ENCODE peak calls at places on chromosomes 6 and 20, in nine cellular contexts. One of them, this sample, is unnamed.

GRCh38 chr6:95923518-95923917 is 92.3 kb upstream of the FUT9 start:
- DNase-seq in mucosa of descending colon: no peak
- DNase-seq in fibroblast of pulmonary artery: no peak
- DNase-seq in tibial artery: no peak
- DNase-seq in colonic mucosa: no peak
- DNase-seq in H7: peak; percentile 40
- DNase-seq in CD4-positive, alpha-beta memory T cell: no peak
- DNase-seq in CD8-positive, alpha-beta memory T cell: no peak
- DNase-seq in AG10803: no peak
- DNase-seq in this sample: no peak

GRCh38 chr20:64223526-64224067 is 32.0 kb upstream of the PCMTD2 start:
- DNase-seq in H7: peak; percentile 98
- DNase-seq in tibial artery: no peak
- DNase-seq in AG10803: peak; percentile 8
- DNase-seq in CD8-positive, alpha-beta memory T cell: no peak
- DNase-seq in CD4-positive, alpha-beta memory T cell: no peak
- DNase-seq in colonic mucosa: no peak
- DNase-seq in fibroblast of pulmonary artery: peak; percentile 25
- DNase-seq in mucosa of descending colon: no peak
- DNase-seq in this sample: no peak

GRCh38 chr6:51844391-51844735 is 243.1 kb downstream of the PKHD1 start:
- DNase-seq in H7: no peak
- DNase-seq in fibroblast of pulmonary artery: no peak
- DNase-seq in CD4-positive, alpha-beta memory T cell: no peak
- DNase-seq in AG10803: no peak
- DNase-seq in colonic mucosa: no peak
- DNase-seq in tibial artery: no peak
- DNase-seq in mucosa of descending colon: no peak
- DNase-seq in CD8-positive, alpha-beta memory T cell: no peak
- DNase-seq in this sample: no peak

GRCh38 chr6:137316626-137317025 is 97.4 kb upstream of the IFNGR1 start:
- DNase-seq in mucosa of descending colon: no peak
- DNase-seq in fibroblast of pulmonary artery: peak; percentile 43
- DNase-seq in colonic mucosa: no peak
- DNase-seq in tibial artery: no peak
- DNase-seq in H7: no peak
- DNase-seq in CD4-positive, alpha-beta memory T cell: no peak
- DNase-seq in CD8-positive, alpha-beta memory T cell: no peak
- DNase-seq in AG10803: peak; percentile 9
- DNase-seq in this sample: no peak

GRCh38 chr6:79632580-79632979 is 1.5 kb downstream of the SH3BGRL2 start:
- DNase-seq in tibial artery: no peak
- DNase-seq in CD4-positive, alpha-beta memory T cell: no peak
- DNase-seq in AG10803: no peak
- DNase-seq in mucosa of descending colon: no peak
- DNase-seq in H7: no peak
- DNase-seq in CD8-positive, alpha-beta memory T cell: no peak
- DNase-seq in colonic mucosa: no peak
- DNase-seq in fibroblast of pulmonary artery: no peak
- DNase-seq in this sample: no peak

GRCh38 chr20:52493177-52493711 is 301.7 kb upstream of the ZFP64 start:
- DNase-seq in tibial artery: no peak
- DNase-seq in H7: no peak
- DNase-seq in CD4-positive, alpha-beta memory T cell: no peak
- DNase-seq in CD8-positive, alpha-beta memory T cell: no peak
- DNase-seq in AG10803: peak; percentile 66
- DNase-seq in colonic mucosa: no peak
- DNase-seq in mucosa of descending colon: no peak
- DNase-seq in fibroblast of pulmonary artery: peak; percentile 80
- DNase-seq in this sample: peak; percentile 7

GRCh38 chr20:1710484-1710883 is 52.9 kb upstream of the SIRPG start:
- DNase-seq in tibial artery: no peak
- DNase-seq in H7: no peak
- DNase-seq in mucosa of descending colon: no peak
- DNase-seq in CD4-positive, alpha-beta memory T cell: no peak
- DNase-seq in fibroblast of pulmonary artery: no peak
- DNase-seq in AG10803: no peak
- DNase-seq in colonic mucosa: no peak
- DNase-seq in CD8-positive, alpha-beta memory T cell: no peak
- DNase-seq in this sample: no peak

GRCh38 chr6:5763407-5763806 is 243.3 kb downstream of the NRN1 start:
- DNase-seq in H7: no peak
- DNase-seq in CD4-positive, alpha-beta memory T cell: no peak
- DNase-seq in CD8-positive, alpha-beta memory T cell: no peak
- DNase-seq in colonic mucosa: no peak
- DNase-seq in tibial artery: no peak
- DNase-seq in AG10803: peak; percentile 23
- DNase-seq in mucosa of descending colon: no peak
- DNase-seq in fibroblast of pulmonary artery: no peak
- DNase-seq in this sample: no peak

GRCh38 chr6:36827261-36828079 is 11.8 kb downstream of the CPNE5 start:
- DNase-seq in H7: no peak
- DNase-seq in tibial artery: peak; percentile 44
- DNase-seq in mucosa of descending colon: no peak
- DNase-seq in AG10803: peak; percentile 54
- DNase-seq in CD4-positive, alpha-beta memory T cell: no peak
- DNase-seq in fibroblast of pulmonary artery: peak; percentile 95
- DNase-seq in colonic mucosa: no peak
- DNase-seq in CD8-positive, alpha-beta memory T cell: no peak
- DNase-seq in this sample: no peak

GRCh38 chr20:750801-751200 is 17.5 kb downstream of the SLC52A3 start:
- DNase-seq in colonic mucosa: no peak
- DNase-seq in CD4-positive, alpha-beta memory T cell: no peak
- DNase-seq in tibial artery: no peak
- DNase-seq in AG10803: no peak
- DNase-seq in fibroblast of pulmonary artery: no peak
- DNase-seq in mucosa of descending colon: no peak
- DNase-seq in H7: no peak
- DNase-seq in CD8-positive, alpha-beta memory T cell: no peak
- DNase-seq in this sample: no peak

GRCh38 chr6:1605822-1606532 is 3.7 kb upstream of the FOXC1 start:
- DNase-seq in fibroblast of pulmonary artery: no peak
- DNase-seq in H7: peak; percentile 60
- DNase-seq in CD8-positive, alpha-beta memory T cell: no peak
- DNase-seq in mucosa of descending colon: no peak
- DNase-seq in tibial artery: no peak
- DNase-seq in colonic mucosa: no peak
- DNase-seq in CD4-positive, alpha-beta memory T cell: no peak
- DNase-seq in AG10803: no peak
- DNase-seq in this sample: no peak

DNA sequence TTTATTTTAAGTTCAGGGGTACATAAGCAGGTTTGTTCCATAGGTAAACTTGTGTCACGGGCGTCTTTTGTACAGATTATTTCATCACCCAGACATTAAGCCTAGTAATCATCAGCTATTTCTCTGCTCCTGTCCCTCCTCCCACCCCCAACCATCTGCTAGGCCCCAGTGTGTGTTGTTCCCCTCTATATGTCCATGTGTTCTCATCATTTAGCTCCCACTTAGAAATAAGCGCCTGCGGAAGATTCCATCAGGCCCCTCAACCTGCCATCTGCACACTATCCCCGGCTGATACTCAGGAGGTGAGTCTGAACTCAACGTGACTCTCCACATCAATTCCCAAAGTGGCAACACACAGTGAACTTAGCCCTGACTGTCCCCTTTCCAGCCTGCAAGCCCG is 228.0 kb upstream of the SYNDIG1 start:
- DNase-seq in fibroblast of pulmonary artery: no peak
- DNase-seq in H7: no peak
- DNase-seq in mucosa of descending colon: no peak
- DNase-seq in tibial artery: no peak
- DNase-seq in colonic mucosa: no peak
- DNase-seq in CD8-positive, alpha-beta memory T cell: no peak
- DNase-seq in AG10803: no peak
- DNase-seq in CD4-positive, alpha-beta memory T cell: no peak
- DNase-seq in this sample: no peak
- H3K4me3 ChIP-seq in fibroblast of pulmonary artery: no peak overlapping the region
- H3K4me3 ChIP-seq in H7: no peak overlapping the region
- H3K4me3 ChIP-seq in mucosa of descending colon: no peak overlapping the region
- H3K4me3 ChIP-seq in tibial artery: no peak overlapping the region
- H3K4me3 ChIP-seq in colonic mucosa: no peak overlapping the region
- H3K4me3 ChIP-seq in CD8-positive, alpha-beta memory T cell: no peak overlapping the region
- H3K4me3 ChIP-seq in AG10803: no peak overlapping the region
- H3K4me3 ChIP-seq in CD4-positive, alpha-beta memory T cell: no peak overlapping the region
- H3K4me3 ChIP-seq in this sample: no peak overlapping the region

GRCh38 chr20:62604796-62605195 is 37.5 kb upstream of the SLCO4A1 start:
- DNase-seq in fibroblast of pulmonary artery: no peak
- DNase-seq in colonic mucosa: no peak
- DNase-seq in CD4-positive, alpha-beta memory T cell: no peak
- DNase-seq in CD8-positive, alpha-beta memory T cell: no peak
- DNase-seq in AG10803: no peak
- DNase-seq in H7: no peak
- DNase-seq in mucosa of descending colon: no peak
- DNase-seq in tibial artery: no peak
- DNase-seq in this sample: no peak

GRCh38 chr20:62603907-62604785 is 38.2 kb upstream of the SLCO4A1 start:
- DNase-seq in fibroblast of pulmonary artery: no peak
- DNase-seq in colonic mucosa: no peak
- DNase-seq in CD4-positive, alpha-beta memory T cell: no peak
- DNase-seq in mucosa of descending colon: no peak
- DNase-seq in AG10803: no peak
- DNase-seq in H7: no peak
- DNase-seq in tibial artery: no peak
- DNase-seq in CD8-positive, alpha-beta memory T cell: no peak
- DNase-seq in this sample: no peak

GRCh38 chr20:62606551-62607201 is 35.6 kb upstream of the SLCO4A1 start:
- DNase-seq in fibroblast of pulmonary artery: peak; percentile 25
- DNase-seq in CD8-positive, alpha-beta memory T cell: no peak
- DNase-seq in colonic mucosa: no peak
- DNase-seq in CD4-positive, alpha-beta memory T cell: no peak
- DNase-seq in mucosa of descending colon: no peak
- DNase-seq in tibial artery: no peak
- DNase-seq in AG10803: peak; percentile 13
- DNase-seq in H7: no peak
- DNase-seq in this sample: no peak

GRCh38 chr20:62605996-62606395 is 36.3 kb upstream of the SLCO4A1 start:
- DNase-seq in H7: no peak
- DNase-seq in CD4-positive, alpha-beta memory T cell: no peak
- DNase-seq in tibial artery: no peak
- DNase-seq in CD8-positive, alpha-beta memory T cell: no peak
- DNase-seq in AG10803: no peak
- DNase-seq in fibroblast of pulmonary artery: no peak
- DNase-seq in mucosa of descending colon: no peak
- DNase-seq in colonic mucosa: no peak
- DNase-seq in this sample: no peak

DNA sequence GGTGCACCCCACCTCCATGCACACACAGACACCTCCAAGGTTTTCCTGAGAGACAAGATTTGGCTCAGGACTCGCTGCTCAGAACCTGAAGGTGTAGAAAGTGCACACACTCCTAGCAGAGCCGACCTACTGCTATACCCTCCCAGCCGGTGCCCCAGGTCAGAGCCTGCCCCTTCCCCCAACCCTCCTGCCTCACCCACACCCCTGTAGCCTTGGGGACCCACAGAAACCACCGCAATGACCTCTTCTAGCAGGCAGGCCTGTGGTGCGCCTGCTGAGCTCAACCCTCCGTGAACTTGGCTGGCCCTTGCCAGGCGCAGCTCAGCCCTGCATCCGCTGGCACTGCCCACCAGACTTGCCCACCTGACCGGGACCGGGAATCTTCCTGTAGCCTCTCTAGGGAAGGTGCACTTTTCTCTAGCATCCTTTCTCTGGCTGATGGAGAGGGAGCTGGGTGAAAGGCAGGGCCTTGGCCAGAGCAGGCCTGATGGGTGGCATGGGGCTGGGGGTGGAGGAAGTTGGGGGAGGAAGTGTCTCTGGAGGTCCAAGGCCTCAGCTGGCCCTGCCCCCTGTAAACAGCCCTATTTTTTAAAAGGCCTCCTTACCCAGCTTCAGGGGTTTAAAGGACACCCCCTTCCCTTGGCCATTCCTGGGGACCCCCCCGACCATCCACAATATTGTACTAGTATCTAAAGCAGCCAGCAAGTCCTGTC is 36.9 kb upstream of the SLCO4A1 start:
- DNase-seq in H7: no peak
- DNase-seq in AG10803: no peak
- DNase-seq in CD8-positive, alpha-beta memory T cell: no peak
- DNase-seq in colonic mucosa: no peak
- DNase-seq in CD4-positive, alpha-beta memory T cell: no peak
- DNase-seq in fibroblast of pulmonary artery: no peak
- DNase-seq in mucosa of descending colon: no peak
- DNase-seq in tibial artery: no peak
- DNase-seq in this sample: no peak
- H3K4me3 ChIP-seq in H7: no peak overlapping the region
- H3K4me3 ChIP-seq in AG10803: no peak overlapping the region
- H3K4me3 ChIP-seq in CD8-positive, alpha-beta memory T cell: no peak overlapping the region
- H3K4me3 ChIP-seq in colonic mucosa: no peak overlapping the region
- H3K4me3 ChIP-seq in CD4-positive, alpha-beta memory T cell: no peak overlapping the region
- H3K4me3 ChIP-seq in fibroblast of pulmonary artery: no peak overlapping the region
- H3K4me3 ChIP-seq in mucosa of descending colon: no peak overlapping the region
- H3K4me3 ChIP-seq in tibial artery: no peak overlapping the region
- H3K4me3 ChIP-seq in this sample: no peak overlapping the region

GRCh38 chr20:33445881-33446615 is 2.5 kb upstream of the SNTA1 start:
- DNase-seq in CD8-positive, alpha-beta memory T cell: no peak
- DNase-seq in mucosa of descending colon: no peak
- DNase-seq in fibroblast of pulmonary artery: no peak
- DNase-seq in colonic mucosa: no peak
- DNase-seq in tibial artery: no peak
- DNase-seq in CD4-positive, alpha-beta memory T cell: no peak
- DNase-seq in AG10803: no peak
- DNase-seq in H7: no peak
- DNase-seq in this sample: no peak

GRCh38 chr20:33442136-33443005 is 1.2 kb downstream of the SNTA1 start:
- DNase-seq in fibroblast of pulmonary artery: no peak
- DNase-seq in mucosa of descending colon: no peak
- DNase-seq in CD4-positive, alpha-beta memory T cell: peak; percentile 2
- DNase-seq in CD8-positive, alpha-beta memory T cell: peak; percentile 2
- DNase-seq in tibial artery: no peak
- DNase-seq in AG10803: no peak
- DNase-seq in H7: peak; percentile 31
- DNase-seq in colonic mucosa: no peak
- DNase-seq in this sample: no peak

GRCh38 chr20:33443006-33443511 is 504 bp downstream of the SNTA1 start:
- DNase-seq in CD4-positive, alpha-beta memory T cell: no peak
- DNase-seq in mucosa of descending colon: no peak
- DNase-seq in H7: no peak
- DNase-seq in colonic mucosa: peak; percentile 29
- DNase-seq in fibroblast of pulmonary artery: no peak
- DNase-seq in CD8-positive, alpha-beta memory T cell: peak; percentile 45
- DNase-seq in AG10803: no peak
- DNase-seq in tibial artery: peak; percentile 37
- DNase-seq in this sample: no peak

GRCh38 chr20:33443512-33444239 is at the start of gene SNTA1:
- DNase-seq in fibroblast of pulmonary artery: peak; percentile 75
- DNase-seq in H7: peak; percentile 100
- DNase-seq in tibial artery: peak; percentile 95
- DNase-seq in CD8-positive, alpha-beta memory T cell: peak; percentile 70
- DNase-seq in colonic mucosa: peak; percentile 96
- DNase-seq in CD4-positive, alpha-beta memory T cell: peak; percentile 80
- DNase-seq in AG10803: peak; percentile 76
- DNase-seq in mucosa of descending colon: peak; percentile 97
- DNase-seq in this sample: peak; percentile 93

GRCh38 chr20:33444797-33445560 is 1.4 kb upstream of the SNTA1 start:
- DNase-seq in tibial artery: no peak
- DNase-seq in AG10803: no peak
- DNase-seq in CD4-positive, alpha-beta memory T cell: peak; percentile 28
- DNase-seq in mucosa of descending colon: peak; percentile 41
- DNase-seq in fibroblast of pulmonary artery: no peak
- DNase-seq in CD8-positive, alpha-beta memory T cell: no peak
- DNase-seq in H7: no peak
- DNase-seq in colonic mucosa: peak; percentile 32
- DNase-seq in this sample: no peak
- H3K4me3 ChIP-seq in tibial artery: peak overlapping the region; percentile 71
- H3K4me3 ChIP-seq in AG10803: no peak overlapping the region
- H3K4me3 ChIP-seq in CD4-positive, alpha-beta memory T cell: peak overlapping the region; percentile 85
- H3K4me3 ChIP-seq in mucosa of descending colon: no peak overlapping the region
- H3K4me3 ChIP-seq in fibroblast of pulmonary artery: no peak overlapping the region
- H3K4me3 ChIP-seq in CD8-positive, alpha-beta memory T cell: peak overlapping the region; percentile 87
- H3K4me3 ChIP-seq in H7: no peak overlapping the region
- H3K4me3 ChIP-seq in colonic mucosa: peak overlapping the region; percentile 71
- H3K4me3 ChIP-seq in this sample: no peak overlapping the region

GRCh38 chr6:27066381-27066780 is 181.1 kb upstream of the PRSS16 start:
- DNase-seq in tibial artery: no peak
- DNase-seq in fibroblast of pulmonary artery: no peak
- DNase-seq in CD4-positive, alpha-beta memory T cell: no peak
- DNase-seq in H7: peak; percentile 15
- DNase-seq in colonic mucosa: no peak
- DNase-seq in AG10803: no peak
- DNase-seq in CD8-positive, alpha-beta memory T cell: no peak
- DNase-seq in mucosa of descending colon: no peak
- DNase-seq in this sample: no peak
- H3K4me3 ChIP-seq in tibial artery: no peak overlapping the region
- H3K4me3 ChIP-seq in fibroblast of pulmonary artery: no peak overlapping the region
- H3K4me3 ChIP-seq in CD4-positive, alpha-beta memory T cell: no peak overlapping the region
- H3K4me3 ChIP-seq in H7: no peak overlapping the region
- H3K4me3 ChIP-seq in colonic mucosa: no peak overlapping the region
- H3K4me3 ChIP-seq in AG10803: no peak overlapping the region
- H3K4me3 ChIP-seq in CD8-positive, alpha-beta memory T cell: no peak overlapping the region
- H3K4me3 ChIP-seq in mucosa of descending colon: no peak overlapping the region
- H3K4me3 ChIP-seq in this sample: no peak overlapping the region

This sample was measured in prostate gland.